ENCODE peak calls at places on chromosomes 7 and 10, in six cellular contexts. S, Q, F, U, Y and K are unnamed samples.
A peak's percentile ranks its signal among the peaks of the same experiment; 100 is the strongest.

GRCh38 chr10:11379771-11380170 is 231.7 kb downstream of the USP6NL start:
- DNase-seq in Q (no peak), F (no peak), Y (no peak), S (no peak), U (no peak), K (no peak)

GRCh38 chr7:101804087-101804631 is 13.3 kb upstream of the CUX1 start:
- DNase-seq in Q (no peak), U (no peak), F (peak; percentile 90), Y (no peak), S (no peak), K (no peak)

GRCh38 chr7:47535704-47536628 is 45.9 kb downstream of the TNS3 start:
- DNase-seq in F (no peak), Q (no peak), S (no peak), U (no peak), Y (no peak), K (peak; percentile 73)

GRCh38 chr10:8594176-8594575 is 539.7 kb downstream of the GATA3 start:
- DNase-seq in Q (no peak), Y (no peak), U (no peak), F (no peak), S (no peak), K (no peak)

GRCh38 chr7:153886506-153887391 is 165.4 kb upstream of the DPP6 start:
- DNase-seq in F (peak; percentile 87), S (no peak), Q (no peak), Y (no peak), U (peak; percentile 57), K (no peak)

GRCh38 chr7:150944066-150945042 is 33.8 kb downstream of the KCNH2 start:
- DNase-seq in S (no peak), Q (no peak), U (no peak), Y (no peak), F (no peak), K (no peak)

GRCh38 chr7:131288446-131288845 is 39.2 kb upstream of the MKLN1 start:
- DNase-seq in S (no peak), Y (no peak), U (no peak), F (no peak), Q (no peak), K (no peak)

GRCh38 chr7:2257651-2258050 is 15.6 kb downstream of the NUDT1 start:
- DNase-seq in S (no peak), F (peak; percentile 47), U (no peak), Y (no peak), Q (no peak), K (no peak)

GRCh38 chr7:71637578-71637977 is 505.6 kb downstream of the GALNT17 start:
- DNase-seq in S (no peak), F (no peak), Q (peak; percentile 86), U (no peak), Y (peak; percentile 32), K (peak; percentile 53)

GRCh38 chr10:43292745-43293676 is 26.1 kb upstream of the RASGEF1A start:
- DNase-seq in Q (peak; percentile 49), U (no peak), Y (peak; percentile 66), F (peak; percentile 80), S (peak; percentile 65), K (peak; percentile 45)

GRCh38 chr7:11170863-11171568 is 197.3 kb downstream of the PHF14 start:
- DNase-seq in Y (no peak), U (no peak), F (no peak), S (no peak), Q (no peak), K (no peak)

GRCh38 chr7:116621649-116622048 is 50.3 kb upstream of the MET start:
- DNase-seq in U (no peak), Y (peak; percentile 4), F (no peak), S (no peak), Q (no peak), K (peak; percentile 16)

GRCh38 chr7:114574384-114574783 is 159.8 kb downstream of the FOXP2 start:
- DNase-seq in U (no peak), Q (no peak), Y (peak; percentile 75), S (no peak), F (peak; percentile 62), K (peak; percentile 15)

GRCh38 chr10:86390337-86391120 is 23.9 kb upstream of the GRID1 start:
- DNase-seq in U (no peak), S (no peak), Q (no peak), Y (no peak), F (no peak), K (no peak)

GRCh38 chr10:49140306-49141175 is 6.7 kb upstream of the FAM170B start:
- DNase-seq in U (no peak), S (no peak), F (no peak), Q (no peak), Y (no peak), K (no peak)

GRCh38 chr7:32033006-32033405 is 37.2 kb downstream of the PDE1C start:
- DNase-seq in Y (no peak), Q (no peak), S (no peak), F (no peak), U (no peak), K (no peak)

GRCh38 chr7:63112764-63113712 is 885.6 kb upstream of the ZNF722 start:
- DNase-seq in U (no peak), S (no peak), Y (no peak), Q (no peak), F (no peak), K (no peak)

GRCh38 chr7:116950889-116951351 is 2.4 kb upstream of the ST7 start:
- DNase-seq in F (no peak), U (no peak), Y (no peak), S (no peak), Q (no peak), K (no peak)

GRCh38 chr7:2425749-2426148 is 22.3 kb downstream of the CHST12 start:
- DNase-seq in U (no peak), Y (no peak), Q (no peak), S (no peak), F (no peak), K (no peak)

GRCh38 chr7:133345690-133346421 is 93.0 kb downstream of the EXOC4 start:
- DNase-seq in F (no peak), S (no peak), U (no peak), Q (no peak), Y (no peak), K (no peak)

GRCh38 chr7:133349101-133349500 is 96.2 kb downstream of the EXOC4 start:
- DNase-seq in U (no peak), S (no peak), F (no peak), Q (no peak), Y (no peak), K (no peak)

GRCh38 chr7:133339772-133340171 is 86.9 kb downstream of the EXOC4 start:
- DNase-seq in F (no peak), S (no peak), U (no peak), Q (no peak), Y (no peak), K (no peak)

DNA sequence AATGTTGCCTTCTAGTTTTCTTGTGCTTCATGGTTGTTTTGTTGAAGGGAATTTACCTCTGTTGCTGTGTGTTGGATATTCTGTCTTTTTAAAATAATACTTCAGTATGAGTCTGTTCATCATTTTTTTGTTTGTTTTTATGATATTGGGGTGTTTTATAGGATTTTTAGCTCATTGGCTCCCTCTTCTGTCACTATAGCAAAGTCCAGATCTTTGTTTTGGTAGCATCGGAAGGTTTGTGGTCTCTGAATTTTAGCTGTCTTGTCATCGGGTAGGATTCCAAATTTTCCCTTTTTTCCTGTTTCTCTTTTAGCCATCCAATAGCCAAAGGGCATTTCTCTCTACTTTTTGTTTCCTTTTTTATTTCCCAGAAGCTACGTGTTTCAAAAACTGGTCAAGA is 91.4 kb downstream of the EXOC4 start:
- DNase-seq in Y (peak; percentile 47), F (no peak), U (no peak), S (no peak), Q (peak; percentile 9), K (peak; percentile 32)
- TF ChIP-seq CTCF in Y (peak; percentile 48), F (peak; percentile 77), U (no peak), S (no peak), Q (peak; percentile 54), K (peak; percentile 54)

DNA sequence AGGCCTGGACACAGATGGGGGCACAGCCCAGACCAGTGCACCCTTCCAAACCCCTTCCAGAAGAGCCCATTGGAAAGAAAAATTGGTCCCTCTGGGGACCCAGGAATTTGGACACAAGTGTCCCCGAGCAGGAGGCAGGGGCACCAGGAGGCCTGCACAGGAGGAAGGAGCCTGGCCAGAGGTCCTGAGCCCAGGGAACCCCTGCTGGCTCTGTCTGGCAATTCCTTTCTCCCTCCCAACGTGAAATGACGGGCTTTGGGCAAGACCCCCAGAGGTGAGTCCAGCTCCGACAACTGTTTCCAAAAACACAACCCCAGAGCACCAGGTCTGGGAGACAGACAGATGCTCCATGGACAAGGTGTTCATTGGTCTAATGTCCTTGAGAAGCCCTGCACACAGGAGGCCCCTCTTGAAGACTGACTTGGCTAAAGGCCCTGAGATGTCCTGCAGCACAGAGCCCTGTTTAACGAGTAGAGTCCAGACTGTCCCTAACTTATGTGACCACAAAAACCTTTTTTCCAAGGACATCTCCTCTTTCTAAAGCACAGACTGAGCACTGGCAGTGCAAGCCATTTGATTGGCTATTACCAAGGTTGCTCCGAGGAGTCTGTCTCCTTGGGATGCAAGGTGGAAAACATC is 150.7 kb downstream of the OAT start:
- DNase-seq in F (no peak), S (no peak), Q (no peak), U (no peak), Y (no peak), K (no peak)
- H3K4me3 ChIP-seq in F (no peak overlapping the region), S (no peak overlapping the region), Q (no peak overlapping the region), U (no peak overlapping the region), Y (no peak overlapping the region), K (no peak overlapping the region)

GRCh38 chr10:34960983-34961382 is 129.2 kb downstream of the CUL2 start:
- DNase-seq in F (no peak), U (no peak), Y (peak; percentile 53), S (no peak), Q (no peak), K (peak; percentile 45)
- TF ChIP-seq CTCF in F (peak; percentile 64), U (no peak), Y (peak; percentile 21), S (no peak), Q (peak; percentile 65), K (peak; percentile 56)

GRCh38 chr10:5876181-5876768 is 13.4 kb downstream of the ANKRD16 start:
- DNase-seq in Y (peak; percentile 77), U (peak; percentile 20), F (no peak), S (no peak), Q (no peak), K (peak; percentile 87)
- H3K4me3 ChIP-seq in Y (no peak overlapping the region), U (no peak overlapping the region), F (no peak overlapping the region), S (no peak overlapping the region), Q (no peak overlapping the region), K (no peak overlapping the region)

GRCh38 chr10:127979017-127979416 is 72.1 kb downstream of the PTPRE start:
- DNase-seq in F (no peak), S (no peak), Y (peak; percentile 26), U (no peak), Q (no peak), K (no peak)

GRCh38 chr10:127978481-127978880 is 71.6 kb downstream of the PTPRE start:
- DNase-seq in Q (no peak), Y (no peak), S (no peak), F (no peak), U (no peak), K (no peak)

GRCh38 chr10:127977368-127978009 is 70.6 kb downstream of the PTPRE start:
- DNase-seq in Y (peak; percentile 78), F (no peak), S (peak; percentile 55), Q (peak; percentile 88), U (peak; percentile 79), K (peak; percentile 91)

GRCh38 chr10:127980898-127981297 is 74.0 kb downstream of the PTPRE start:
- DNase-seq in Y (no peak), F (peak; percentile 0), S (no peak), U (no peak), Q (no peak), K (no peak)

GRCh38 chr10:127979566-127979965 is 72.7 kb downstream of the PTPRE start:
- DNase-seq in Q (no peak), S (no peak), F (no peak), U (no peak), Y (no peak), K (no peak)
- TF ChIP-seq CTCF in Q (no peak), S (no peak), F (no peak), U (no peak), Y (no peak), K (no peak)